ENCODE peak calls at places on chromosomes 11 and 22, in nine cellular contexts. U, D, J, Q, F, S, N, Z and L are unnamed samples.

GRCh38 chr11:22597062-22597461 is 28.6 kb downstream of the FANCF start:
- DNase-seq in U (no peak), D (no peak), J (no peak), Q (no peak), F (no peak), S (no peak), N (no peak), Z (no peak), L (no peak)

GRCh38 chr22:46087816-46088277 is 62.5 kb upstream of the PPARA start:
- DNase-seq in U (peak), D (no peak), J (peak), Q (peak), F (peak), S (peak), N (no peak), Z (peak), L (peak)

GRCh38 chr11:2446590-2447252 is 1.9 kb downstream of the KCNQ1 start:
- DNase-seq in U (peak), D (no peak), J (no peak), Q (no peak), F (no peak), S (no peak), N (no peak), Z (no peak), L (no peak)

GRCh38 chr11:87437844-87438223 is 400.1 kb downstream of the TMEM135 start:
- DNase-seq in U (no peak), D (peak), J (no peak), Q (peak), F (no peak), S (no peak), N (no peak), Z (no peak), L (peak)

GRCh38 chr11:914204-914603 is 3.6 kb upstream of the CHID1 start:
- DNase-seq in U (no peak), D (no peak), J (no peak), Q (no peak), F (no peak), S (no peak), N (no peak), Z (no peak), L (no peak)

GRCh38 chr11:93288079-93288478 is 42.5 kb upstream of the DEUP1 start:
- DNase-seq in U (no peak), D (no peak), J (no peak), Q (no peak), F (no peak), S (no peak), N (no peak), Z (no peak), L (no peak)

GRCh38 chr11:43135966-43136534 is 175.7 kb upstream of the API5 start:
- DNase-seq in U (no peak), D (no peak), J (no peak), Q (no peak), F (no peak), S (no peak), N (no peak), Z (no peak), L (no peak)

GRCh38 chr11:19281555-19281954 is 40.8 kb upstream of the E2F8 start:
- DNase-seq in U (no peak), D (no peak), J (no peak), Q (no peak), F (no peak), S (no peak), N (no peak), Z (no peak), L (no peak)

GRCh38 chr11:61118004-61118403 is 15.7 kb downstream of the CD5 start:
- DNase-seq in U (no peak), D (no peak), J (no peak), Q (no peak), F (no peak), S (no peak), N (no peak), Z (no peak), L (no peak)

GRCh38 chr11:85857098-85857497 is 1.9 kb downstream of the CCDC83 start:
- DNase-seq in U (no peak), D (no peak), J (no peak), Q (no peak), F (no peak), S (no peak), N (no peak), Z (no peak), L (no peak)

GRCh38 chr11:1201395-1202153 is 21.3 kb upstream of the MUC5B start:
- DNase-seq in U (no peak), D (no peak), J (no peak), Q (no peak), F (no peak), S (no peak), N (no peak), Z (no peak), L (no peak)

GRCh38 chr22:35380537-35381423 is at the start of gene HMOX1:
- DNase-seq in U (peak), D (peak), J (peak), Q (peak), F (peak), S (peak), N (peak), Z (no peak), L (peak)

GRCh38 chr11:116136987-116137674 is 632.9 kb upstream of the CADM1 start:
- DNase-seq in U (no peak), D (no peak), J (no peak), Q (no peak), F (no peak), S (no peak), N (no peak), Z (no peak), L (no peak)

GRCh38 chr11:134150195-134150903 is 73.4 kb downstream of the NCAPD3 start:
- DNase-seq in U (no peak), D (no peak), J (no peak), Q (no peak), F (no peak), S (no peak), N (no peak), Z (no peak), L (no peak)

GRCh38 chr11:92804388-92804787 is 165.1 kb upstream of the MTNR1B start:
- DNase-seq in U (no peak), D (no peak), J (no peak), Q (no peak), F (no peak), S (no peak), N (no peak), Z (no peak), L (no peak)

GRCh38 chr11:128621491-128622136 is 34.3 kb upstream of the ETS1 start:
- DNase-seq in U (no peak), D (peak), J (no peak), Q (no peak), F (peak), S (no peak), N (no peak), Z (no peak), L (peak)

GRCh38 chr11:40797981-40798380 is 661.5 kb downstream of the LRRC4C start:
- DNase-seq in U (no peak), D (no peak), J (no peak), Q (peak), F (no peak), S (no peak), N (peak), Z (no peak), L (no peak)

GRCh38 chr11:67644472-67645418 is 5.2 kb upstream of the TBX10 start:
- DNase-seq in U (no peak), D (no peak), J (no peak), Q (no peak), F (no peak), S (no peak), N (no peak), Z (no peak), L (no peak)

GRCh38 chr11:2535673-2536439 is 91.0 kb downstream of the KCNQ1 start:
- DNase-seq in U (no peak), D (no peak), J (no peak), Q (no peak), F (no peak), S (peak), N (no peak), Z (no peak), L (no peak)

GRCh38 chr11:2150206-2150847 is 10.7 kb downstream of the INS start:
- DNase-seq in U (peak), D (no peak), J (no peak), Q (peak), F (peak), S (no peak), N (no peak), Z (no peak), L (peak)

GRCh38 chr11:72443016-72443415 is 8.7 kb upstream of the CLPB start:
- DNase-seq in U (no peak), D (no peak), J (no peak), Q (no peak), F (no peak), S (no peak), N (no peak), Z (no peak), L (peak)

GRCh38 chr11:26914968-26915367 is 78.9 kb upstream of the FIBIN start:
- DNase-seq in U (no peak), D (no peak), J (no peak), Q (no peak), F (no peak), S (no peak), N (peak), Z (no peak), L (no peak)

GRCh38 chr11:45087301-45087700 is 59.1 kb upstream of the PRDM11 start:
- DNase-seq in U (no peak), D (no peak), J (no peak), Q (no peak), F (no peak), S (no peak), N (no peak), Z (no peak), L (no peak)

DNA sequence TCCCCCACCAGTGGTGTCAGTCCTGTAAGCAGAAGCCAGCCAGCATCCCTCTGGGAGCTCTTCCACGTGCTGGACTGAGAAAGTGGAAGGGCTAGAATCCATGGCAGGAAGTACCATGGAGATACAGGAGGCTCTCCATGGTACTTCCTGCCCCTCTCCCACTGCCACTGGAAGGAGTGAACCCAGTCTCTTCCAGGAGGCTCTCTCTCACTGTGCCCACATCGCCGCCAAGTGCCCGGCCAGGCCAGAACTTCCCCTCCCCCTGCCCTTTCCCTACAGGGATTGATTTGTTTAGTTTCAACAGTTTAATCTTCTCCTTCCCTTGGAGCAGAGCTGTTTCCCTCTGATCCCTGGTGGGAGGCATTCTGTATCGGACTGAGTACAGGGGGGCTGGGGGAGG is 133.6 kb downstream of the DSCAML1 start:
- DNase-seq in U (no peak), D (no peak), J (no peak), Q (no peak), F (no peak), S (no peak), N (no peak), Z (no peak), L (no peak)
- H3K4me3 ChIP-seq in U (no peak), D (no peak), J (no peak), Q (no peak), F (no peak), S (no peak), N (no peak), Z (no peak), L (no peak)

GRCh38 chr22:17369553-17370035 is 334 bp downstream of the CECR2 start:
- DNase-seq in U (peak), D (no peak), J (no peak), Q (no peak), F (no peak), S (no peak), N (peak), Z (no peak), L (no peak)
- TF ChIP-seq CTCF in U (no peak), D (no peak), J (no peak), Q (no peak), F (no peak), S (no peak), N (no peak), Z (no peak), L (no peak)

DNA sequence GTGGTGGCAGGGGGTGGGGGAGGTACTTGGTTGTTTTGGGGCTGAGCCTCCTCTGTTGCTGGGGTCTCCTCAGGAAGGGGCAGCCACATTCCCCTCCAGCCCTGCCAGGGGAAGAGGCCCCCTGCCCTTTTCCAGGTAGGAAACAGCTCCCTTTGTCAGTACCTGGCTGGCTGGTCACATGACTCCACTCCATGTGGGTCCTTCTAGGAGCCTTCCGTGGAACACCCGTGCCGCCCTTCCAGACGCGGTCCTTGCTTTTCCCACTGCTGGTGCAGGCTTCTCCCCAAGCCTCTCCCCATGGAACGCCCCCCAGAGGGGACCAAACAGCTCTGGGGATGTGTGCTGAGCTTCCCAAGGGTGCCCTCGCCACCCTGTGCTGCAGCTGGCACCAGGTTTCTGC is 19.9 kb downstream of the IFT27 start:
- DNase-seq in U (no peak), D (no peak), J (no peak), Q (no peak), F (no peak), S (peak), N (no peak), Z (no peak), L (no peak)
- H3K4me3 ChIP-seq in U (no peak), D (no peak), J (no peak), Q (no peak), F (no peak), S (no peak), N (no peak), Z (no peak), L (no peak)

GRCh38 chr11:16632295-16633200 is 105.9 kb upstream of the C11orf58 start:
- DNase-seq in U (no peak), D (no peak), J (no peak), Q (no peak), F (no peak), S (no peak), N (peak), Z (peak), L (no peak)
- TF ChIP-seq CTCF in U (peak), D (peak), J (no peak), Q (peak), F (peak), S (no peak), N (peak), Z (peak), L (no peak)

GRCh38 chr22:49907807-49908206 is 10.4 kb downstream of the ALG12 start:
- DNase-seq in U (no peak), D (no peak), J (no peak), Q (no peak), F (no peak), S (no peak), N (no peak), Z (no peak), L (no peak)
- H3K4me3 ChIP-seq in U (no peak), D (no peak), J (no peak), Q (no peak), F (no peak), S (no peak), N (no peak), Z (no peak), L (no peak)